ENCODE peak calls at places on chromosome 20, in seven cellular contexts. D is tibial nerve; H is left ventricle myocardium inferior; O is Calu3; F is colonic mucosa; S is A549; R is CD4-positive, alpha-beta T cell. W is an unnamed sample.

GRCh38 chr20:41340327-41341055 is at the start of gene LPIN3:
- DNase-seq in O (peak; percentile 96), D (peak; percentile 90), F (peak; percentile 95), R (peak; percentile 51), H (peak; percentile 92), S (peak; percentile 91), W (peak; percentile 49)

GRCh38 chr20:37133952-37134351 is 38.2 kb upstream of the RBL1 start:
- DNase-seq in F (no peak), R (no peak), O (no peak), H (no peak), S (no peak), D (no peak), W (no peak)

GRCh38 chr20:25220021-25220730 is 24.7 kb downstream of the ENTPD6 start:
- DNase-seq in R (no peak), S (no peak), D (no peak), O (no peak), H (no peak), F (no peak), W (no peak)

GRCh38 chr20:11972478-11972877 is 54.8 kb downstream of the BTBD3 start:
- DNase-seq in H (no peak), D (no peak), R (no peak), S (no peak), O (no peak), F (no peak), W (no peak)

GRCh38 chr20:48722737-48723191 is 105.0 kb downstream of the PREX1 start:
- DNase-seq in R (no peak), H (no peak), O (peak; percentile 37), S (peak; percentile 29), F (no peak), D (no peak), W (no peak)

GRCh38 chr20:41480054-41480770 is 113.6 kb upstream of the EMILIN3 start:
- DNase-seq in D (no peak), H (no peak), S (no peak), F (no peak), R (no peak), O (no peak), W (no peak)

GRCh38 chr20:57657537-57658446 is 37.6 kb upstream of the ZBP1 start:
- DNase-seq in D (peak; percentile 13), S (no peak), H (peak; percentile 73), O (peak; percentile 15), F (peak; percentile 46), R (peak; percentile 64), W (peak; percentile 29)

GRCh38 chr20:44174996-44175766 is 11.8 kb downstream of the JPH2 start:
- DNase-seq in S (no peak), H (no peak), F (no peak), O (no peak), R (no peak), D (no peak), W (no peak)

GRCh38 chr20:52461602-52462001 is 270.0 kb upstream of the ZFP64 start:
- DNase-seq in S (no peak), R (no peak), F (no peak), H (no peak), O (no peak), D (no peak), W (no peak)

GRCh38 chr20:24411003-24411402 is 58.4 kb upstream of the SYNDIG1 start:
- DNase-seq in R (no peak), F (no peak), S (no peak), H (no peak), D (no peak), O (no peak), W (no peak)

GRCh38 chr20:17822039-17822438 is 122.3 kb downstream of the BANF2 start:
- DNase-seq in H (no peak), R (no peak), F (peak; percentile 88), S (peak; percentile 51), O (peak; percentile 6), D (no peak), W (no peak)

GRCh38 chr20:11716239-11716944 is 201.3 kb upstream of the BTBD3 start:
- DNase-seq in S (peak; percentile 78), R (no peak), D (no peak), H (no peak), F (no peak), O (peak; percentile 20), W (no peak)

GRCh38 chr20:10453241-10453640 is 18.1 kb downstream of the SLX4IP start:
- DNase-seq in F (no peak), O (no peak), R (no peak), H (no peak), D (no peak), S (no peak), W (no peak)

GRCh38 chr20:2917266-2917665 is 44.0 kb downstream of the PTPRA start:
- DNase-seq in D (no peak), F (no peak), H (no peak), O (no peak), S (no peak), R (no peak), W (no peak)

GRCh38 chr20:2919518-2920245 is 46.4 kb downstream of the PTPRA start:
- DNase-seq in O (no peak), S (no peak), R (no peak), D (no peak), H (no peak), F (peak; percentile 56), W (no peak)

GRCh38 chr20:2918096-2919049 is 45.1 kb downstream of the PTPRA start:
- DNase-seq in R (no peak), F (no peak), D (no peak), S (no peak), O (no peak), H (no peak), W (no peak)

GRCh38 chr20:2920473-2920872 is 47.2 kb downstream of the PTPRA start:
- DNase-seq in S (no peak), D (no peak), R (no peak), F (no peak), O (no peak), H (no peak), W (no peak)

GRCh38 chr20:2922957-2923356 is 49.7 kb downstream of the PTPRA start:
- DNase-seq in R (no peak), F (no peak), H (no peak), O (no peak), D (no peak), S (no peak), W (no peak)
- TF ChIP-seq CTCF in R (no peak), F (no peak), H (no peak), O (no peak), D (no peak), S (no peak), W (no peak)

GRCh38 chr20:64103871-64104666 is 3.3 kb downstream of the NPBWR2 start:
- DNase-seq in R (no peak), O (no peak), D (no peak), S (no peak), F (no peak), H (peak; percentile 9), W (peak; percentile 18)

GRCh38 chr20:64101731-64102621 is 5.4 kb downstream of the NPBWR2 start:
- DNase-seq in F (no peak), S (peak; percentile 41), O (peak; percentile 80), H (peak; percentile 33), D (no peak), R (peak; percentile 76), W (no peak)

GRCh38 chr20:64100946-64101688 is 6.2 kb downstream of the NPBWR2 start:
- DNase-seq in H (no peak), R (no peak), D (no peak), S (no peak), O (no peak), F (no peak), W (no peak)

GRCh38 chr20:64104667-64105451 is 2.5 kb downstream of the NPBWR2 start:
- DNase-seq in F (no peak), D (no peak), O (no peak), S (no peak), R (no peak), H (peak; percentile 4), W (no peak)

DNA sequence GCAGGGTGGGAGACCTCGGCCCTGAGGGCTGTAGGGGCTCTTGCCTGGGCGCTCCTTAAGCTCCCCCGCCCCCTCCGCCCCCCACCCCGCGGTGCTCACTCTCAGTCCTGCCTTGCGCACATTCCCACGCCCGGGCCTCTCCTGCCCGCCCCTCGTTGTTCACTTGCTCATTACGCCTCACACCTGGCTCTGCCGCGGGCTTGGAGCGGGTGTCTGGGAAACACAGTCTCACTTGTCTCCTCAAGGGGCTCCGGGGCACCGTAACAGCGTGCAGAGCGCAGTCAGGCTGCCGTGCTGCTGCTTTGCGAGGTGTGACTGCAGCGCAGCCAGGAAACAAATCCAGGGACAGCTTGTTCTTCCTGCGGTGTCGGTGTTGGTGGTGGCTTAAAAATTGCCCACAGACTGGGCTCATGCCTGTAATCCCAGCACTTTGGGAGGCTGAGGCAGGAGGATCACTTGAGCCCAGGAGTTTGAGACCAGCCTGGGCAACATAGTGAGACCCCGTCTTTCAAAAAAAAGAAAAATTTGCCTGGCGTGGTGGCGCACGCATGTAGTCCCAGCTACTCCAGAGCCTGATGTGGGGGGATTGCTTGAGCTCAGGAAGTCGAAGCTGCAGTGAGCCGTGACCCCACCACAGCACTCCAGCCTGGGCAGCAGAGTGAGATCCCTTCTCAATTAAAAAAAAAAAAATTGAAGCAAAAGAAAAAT is 4.6 kb downstream of the NPBWR2 start:
- DNase-seq in S (no peak), D (no peak), O (no peak), F (no peak), R (no peak), H (peak; percentile 16), W (no peak)
- TF ChIP-seq CTCF in S (no peak), D (no peak), O (no peak), F (no peak), R (no peak), H (no peak), W (no peak)

GRCh38 chr20:47708140-47708807 is 77.0 kb downstream of the SULF2 start:
- DNase-seq in O (no peak), F (no peak), R (no peak), D (no peak), H (no peak), S (no peak), W (no peak)

GRCh38 chr20:47706345-47706744 is 78.9 kb downstream of the SULF2 start:
- DNase-seq in O (no peak), D (no peak), F (no peak), S (no peak), R (no peak), H (no peak), W (no peak)

GRCh38 chr20:47704746-47705496 is 80.4 kb downstream of the SULF2 start:
- DNase-seq in F (no peak), S (no peak), H (peak; percentile 39), R (no peak), D (no peak), O (no peak), W (no peak)

GRCh38 chr20:47703748-47704147 is 81.5 kb downstream of the SULF2 start:
- DNase-seq in D (no peak), S (no peak), O (no peak), R (no peak), F (no peak), H (no peak), W (no peak)

DNA sequence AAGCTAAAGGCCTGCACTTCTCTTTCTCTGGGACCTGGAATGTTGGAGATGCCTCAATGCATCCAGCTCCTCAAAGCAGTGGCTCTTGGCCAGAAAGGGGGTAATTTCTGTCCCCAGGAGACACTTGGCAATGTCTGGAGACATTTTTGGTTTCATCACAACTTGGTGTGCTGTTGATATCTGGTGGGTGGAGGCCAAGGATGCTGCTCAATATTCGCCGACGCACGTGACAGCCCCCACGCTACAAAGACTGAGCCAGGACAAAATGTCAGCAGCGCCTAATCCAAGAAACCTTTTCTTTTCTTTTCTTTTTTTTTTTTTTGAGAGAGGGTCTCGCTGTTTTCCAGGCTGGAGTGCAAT is 79.8 kb downstream of the SULF2 start:
- DNase-seq in H (peak; percentile 28), R (no peak), F (no peak), O (no peak), S (no peak), D (no peak), W (no peak)
- TF ChIP-seq CTCF in H (no peak), R (no peak), F (no peak), O (no peak), S (no peak), D (no peak), W (no peak)

GRCh38 chr20:6178537-6178936 is 55.7 kb upstream of the FERMT1 start:
- DNase-seq in F (no peak), H (no peak), R (no peak), O (no peak), S (peak; percentile 38), D (no peak), W (no peak)
- TF ChIP-seq CTCF in F (no peak), H (peak; percentile 43), R (no peak), O (no peak), S (peak; percentile 60), D (no peak), W (peak; percentile 37)

W was measured in mesothelial cell of epicardium.